ENCODE peak calls at places on chromosomes 6 and 20, in ten cellular contexts. T is GM20000; U is effector CD8-positive, alpha-beta T cell; P is Right ventricle myocardium superior; R is HCT116; S is adipocyte; K is mesendoderm; B is MV-4-11; Q is effector memory CD8-positive, alpha-beta T cell; F is activated T-helper 1 cell treated with anti-CD3 and anti-CD28 coated beads, Interleukin-12 subunit alpha, Interleukin-12 subunit beta, Interleukin-2, Interleukin-4 antibody, amounts not matched to agents 30 ng/mL and 10 ng/mL and 1 ng/mL, durations not matched to agents 14 hours and 24 hours and 36 hours. O is an unnamed sample.

GRCh38 chr6:16374796-16375195 is 136.4 kb downstream of the GMPR start:
- DNase-seq in K (no peak), R (no peak), U (no peak), B (no peak), Q (no peak), S (no peak), T (peak; percentile 56), P (no peak), F (no peak), O (no peak)

GRCh38 chr6:151493495-151494234 is at the start of gene CCDC170:
- DNase-seq in Q (no peak), T (peak; percentile 39), F (no peak), U (no peak), R (no peak), K (peak; percentile 70), B (peak; percentile 39), P (peak; percentile 84), S (peak; percentile 55), O (no peak)

GRCh38 chr6:35082733-35083403 is 58.3 kb downstream of the TCP11 start:
- DNase-seq in P (peak; percentile 31), T (no peak), U (no peak), S (no peak), Q (no peak), R (no peak), B (no peak), K (no peak), F (no peak), O (no peak)

GRCh38 chr6:128259036-128259734 is 261.2 kb downstream of the PTPRK start:
- DNase-seq in F (no peak), R (no peak), B (no peak), P (no peak), U (no peak), T (no peak), K (no peak), S (peak; percentile 4), Q (peak; percentile 3), O (no peak)

GRCh38 chr6:74431873-74432272 is 735.9 kb downstream of the CD109 start:
- DNase-seq in S (no peak), B (no peak), P (no peak), Q (no peak), K (no peak), T (no peak), F (no peak), U (no peak), R (no peak), O (no peak)

GRCh38 chr6:26521485-26522391 is 16.4 kb upstream of the HMGN4 start:
- DNase-seq in T (peak; percentile 87), U (peak; percentile 32), R (no peak), K (peak; percentile 93), P (peak; percentile 90), F (peak; percentile 65), B (peak; percentile 76), Q (peak; percentile 55), S (peak; percentile 74), O (peak; percentile 25)

GRCh38 chr6:90955246-90955645 is 368.4 kb upstream of the MAP3K7 start:
- DNase-seq in T (no peak), Q (no peak), R (no peak), S (no peak), F (no peak), P (no peak), U (no peak), K (no peak), B (no peak), O (no peak)

GRCh38 chr20:46850416-46850815 is 44.2 kb upstream of the EYA2 start:
- DNase-seq in T (no peak), R (no peak), P (no peak), Q (no peak), F (no peak), S (no peak), K (no peak), U (no peak), B (no peak), O (no peak)

GRCh38 chr6:133939778-133940667 is 13.0 kb upstream of the TBPL1 start:
- DNase-seq in F (no peak), U (no peak), T (no peak), K (no peak), S (no peak), P (no peak), R (no peak), Q (no peak), B (no peak), O (no peak)

GRCh38 chr20:3250091-3250504 is 11.1 kb upstream of the SLC4A11 start:
- DNase-seq in S (no peak), U (no peak), Q (no peak), R (no peak), F (no peak), K (peak; percentile 91), B (no peak), P (no peak), T (peak; percentile 38), O (no peak)

GRCh38 chr6:35906499-35906846 is 14.4 kb downstream of the SRPK1 start:
- DNase-seq in S (no peak), T (no peak), B (no peak), F (no peak), P (no peak), K (no peak), R (no peak), U (no peak), Q (no peak), O (no peak)

GRCh38 chr6:77834591-77834996 is 181.8 kb downstream of the MEI4 start:
- DNase-seq in F (no peak), B (no peak), R (no peak), K (no peak), P (no peak), U (no peak), Q (no peak), S (no peak), T (no peak), O (no peak)

GRCh38 chr20:41364236-41364855 is 2.3 kb downstream of the EMILIN3 start:
- DNase-seq in T (no peak), R (no peak), K (no peak), F (no peak), P (no peak), U (no peak), Q (no peak), S (no peak), B (no peak), O (no peak)

GRCh38 chr20:58832442-58832841 is 18.3 kb downstream of the GNAS-AS1 start:
- DNase-seq in P (no peak), T (no peak), K (no peak), B (peak; percentile 89), F (no peak), Q (no peak), U (no peak), S (no peak), R (no peak), O (no peak)

GRCh38 chr20:676967-677366 is 1.4 kb upstream of the SCRT2 start:
- DNase-seq in T (no peak), S (no peak), F (no peak), B (no peak), R (no peak), K (no peak), P (no peak), U (no peak), Q (no peak), O (no peak)

GRCh38 chr6:149761438-149761837 is 11.9 kb downstream of the PCMT1 start:
- DNase-seq in Q (no peak), K (no peak), B (peak; percentile 95), T (peak; percentile 41), P (no peak), S (no peak), U (no peak), R (no peak), F (no peak), O (no peak)

GRCh38 chr6:33683051-33683571 is 28.4 kb downstream of the UQCC2 start:
- DNase-seq in U (no peak), R (no peak), F (peak; percentile 12), P (no peak), B (peak; percentile 11), S (no peak), T (no peak), K (no peak), Q (no peak), O (no peak)

GRCh38 chr6:153130515-153131036 is 506 bp downstream of the RGS17 start:
- DNase-seq in K (peak; percentile 32), Q (no peak), R (no peak), P (no peak), S (peak; percentile 51), U (no peak), T (peak; percentile 53), F (no peak), B (no peak), O (no peak)

GRCh38 chr6:36912583-36912982 is 26.8 kb downstream of the C6orf89 start:
- DNase-seq in T (peak; percentile 60), B (peak; percentile 29), R (no peak), P (no peak), U (no peak), F (peak; percentile 72), S (peak; percentile 87), Q (peak; percentile 31), K (no peak), O (no peak)

GRCh38 chr20:52305843-52306242 is 114.3 kb upstream of the ZFP64 start:
- DNase-seq in U (no peak), S (no peak), T (no peak), B (no peak), Q (no peak), K (no peak), R (no peak), P (no peak), F (peak; percentile 10), O (no peak)

GRCh38 chr6:154234019-154234772 is 122.4 kb downstream of the IPCEF1 start:
- DNase-seq in T (no peak), U (no peak), Q (no peak), P (no peak), R (no peak), F (no peak), B (peak; percentile 96), S (no peak), K (no peak), O (no peak)

GRCh38 chr6:169190144-169190584 is 63.5 kb downstream of the THBS2 start:
- DNase-seq in P (peak; percentile 87), T (no peak), Q (no peak), S (peak; percentile 98), U (no peak), R (no peak), F (no peak), K (peak; percentile 21), B (no peak), O (no peak)

GRCh38 chr20:23637282-23638221 is at the start of gene CST3:
- DNase-seq in R (peak; percentile 68), T (peak; percentile 91), Q (peak; percentile 1), K (peak; percentile 90), U (no peak), P (peak; percentile 95), S (peak; percentile 95), B (peak; percentile 72), F (no peak), O (no peak)

O was measured in KG1.